ENCODE peak calls at places on chromosomes 4 and X, in seven cellular contexts. V, L, R, N, C, Q and T are unnamed samples.
A peak's percentile ranks its signal among the peaks of the same experiment; 100 is the strongest.

GRCh38 chr4:141899103-141899502 is 262.7 kb downstream of the IL15 start:
- DNase-seq in R (no peak), V (no peak), Q (no peak), N (no peak), L (no peak), C (no peak), T (no peak)

GRCh38 chr4:27234306-27234899 is 373.8 kb downstream of the STIM2 start:
- DNase-seq in L (no peak), Q (no peak), N (no peak), V (no peak), C (no peak), R (no peak), T (no peak)

GRCh38 chrX:13288671-13289070 is 31.2 kb downstream of the ATXN3L start:
- DNase-seq in L (no peak), Q (no peak), V (no peak), N (no peak), R (no peak), C (no peak), T (no peak)

GRCh38 chr4:8473198-8473919 is 32.8 kb downstream of the TRMT44 start:
- DNase-seq in R (no peak), L (no peak), C (no peak), V (no peak), Q (no peak), N (no peak), T (no peak)

GRCh38 chrX:135256923-135257322 is 5.1 kb downstream of the ETDA start:
- DNase-seq in Q (no peak), N (no peak), C (no peak), L (no peak), R (no peak), V (no peak), T (no peak)

GRCh38 chrX:151680805-151681204 is 14.5 kb upstream of the PRRG3 start:
- DNase-seq in V (no peak), L (peak; percentile 15), Q (peak; percentile 13), R (peak; percentile 3), C (peak; percentile 65), N (no peak), T (no peak)

GRCh38 chr4:151541438-151542071 is 132.6 kb downstream of the FHIP1A start:
- DNase-seq in Q (no peak), L (peak; percentile 77), V (no peak), C (no peak), R (peak; percentile 78), N (no peak), T (no peak)

GRCh38 chr4:120209706-120210105 is 143.1 kb upstream of the MAD2L1 start:
- DNase-seq in R (no peak), C (no peak), V (no peak), L (no peak), N (no peak), Q (no peak), T (no peak)

GRCh38 chr4:128521156-128521555 is 233.5 kb upstream of the PGRMC2 start:
- DNase-seq in V (no peak), Q (no peak), C (no peak), N (no peak), L (no peak), R (peak; percentile 29), T (no peak)

GRCh38 chr4:7398788-7399432 is 35.8 kb downstream of the PSAPL1 start:
- DNase-seq in N (no peak), Q (no peak), L (no peak), R (no peak), C (no peak), V (no peak), T (no peak)

GRCh38 chr4:1406946-1407656 is 859 bp upstream of the NKX1-1 start:
- DNase-seq in N (no peak), R (no peak), L (no peak), C (no peak), V (peak; percentile 21), Q (no peak), T (no peak)

GRCh38 chr4:89136525-89136924 is 25.2 kb downstream of the TIGD2 start:
- DNase-seq in Q (no peak), V (no peak), L (no peak), R (no peak), C (no peak), N (no peak), T (no peak)

GRCh38 chrX:74924449-74925209 is 623 bp downstream of the NEXMIF start:
- DNase-seq in Q (no peak), V (peak; percentile 63), N (no peak), C (peak; percentile 53), L (peak; percentile 0), R (peak; percentile 6), T (no peak)

GRCh38 chrX:51568586-51568985 is 50.1 kb downstream of the CENPVL3 start:
- DNase-seq in R (peak; percentile 45), V (no peak), N (no peak), L (peak; percentile 52), Q (no peak), C (no peak), T (no peak)

GRCh38 chr4:155478336-155478825 is 101.6 kb upstream of the MAP9 start:
- DNase-seq in Q (no peak), N (no peak), L (no peak), V (no peak), R (no peak), C (no peak), T (no peak)

GRCh38 chr4:94534401-94535312 is 82.9 kb downstream of the PDLIM5 start:
- DNase-seq in V (no peak), L (no peak), Q (no peak), R (no peak), N (no peak), C (no peak), T (no peak)

GRCh38 chr4:33837043-33837442 is 2407.3 kb downstream of the ARAP2 start:
- DNase-seq in V (no peak), C (no peak), Q (no peak), R (peak; percentile 83), N (no peak), L (peak; percentile 2), T (no peak)

GRCh38 chr4:113708250-113708649 is 53.3 kb downstream of the CAMK2D start:
- DNase-seq in N (no peak), Q (peak; percentile 28), L (no peak), C (no peak), R (no peak), V (no peak), T (no peak)

GRCh38 chr4:13601848-13602247 is 25.7 kb downstream of the BOD1L1 start:
- DNase-seq in L (no peak), N (no peak), V (no peak), C (no peak), Q (no peak), R (no peak), T (no peak)

GRCh38 chr4:146959692-146960091 is 14.0 kb upstream of the TTC29 start:
- DNase-seq in C (no peak), R (peak; percentile 44), Q (no peak), L (no peak), N (no peak), V (no peak), T (no peak)

GRCh38 chr4:80646061-80646460 is 310.5 kb downstream of the CFAP299 start:
- DNase-seq in L (no peak), R (no peak), Q (no peak), N (no peak), V (no peak), C (no peak), T (no peak)

GRCh38 chr4:84583871-84584373 is 995 bp downstream of the CDS1 start:
- DNase-seq in Q (no peak), R (no peak), L (no peak), N (no peak), V (no peak), C (no peak), T (no peak)
- TF ChIP-seq CTCF in Q (no peak), R (no peak), L (peak; percentile 12), N (no peak), V (no peak), C (peak; percentile 23), T (peak; percentile 9)

GRCh38 chr4:126396703-126397102 is 1081.9 kb downstream of the FAT4 start:
- DNase-seq in Q (no peak), N (no peak), R (no peak), V (no peak), C (no peak), L (no peak), T (no peak)
- TF ChIP-seq CTCF in Q (no peak), N (no peak), R (peak; percentile 2), V (no peak), C (no peak), L (no peak), T (no peak)

DNA sequence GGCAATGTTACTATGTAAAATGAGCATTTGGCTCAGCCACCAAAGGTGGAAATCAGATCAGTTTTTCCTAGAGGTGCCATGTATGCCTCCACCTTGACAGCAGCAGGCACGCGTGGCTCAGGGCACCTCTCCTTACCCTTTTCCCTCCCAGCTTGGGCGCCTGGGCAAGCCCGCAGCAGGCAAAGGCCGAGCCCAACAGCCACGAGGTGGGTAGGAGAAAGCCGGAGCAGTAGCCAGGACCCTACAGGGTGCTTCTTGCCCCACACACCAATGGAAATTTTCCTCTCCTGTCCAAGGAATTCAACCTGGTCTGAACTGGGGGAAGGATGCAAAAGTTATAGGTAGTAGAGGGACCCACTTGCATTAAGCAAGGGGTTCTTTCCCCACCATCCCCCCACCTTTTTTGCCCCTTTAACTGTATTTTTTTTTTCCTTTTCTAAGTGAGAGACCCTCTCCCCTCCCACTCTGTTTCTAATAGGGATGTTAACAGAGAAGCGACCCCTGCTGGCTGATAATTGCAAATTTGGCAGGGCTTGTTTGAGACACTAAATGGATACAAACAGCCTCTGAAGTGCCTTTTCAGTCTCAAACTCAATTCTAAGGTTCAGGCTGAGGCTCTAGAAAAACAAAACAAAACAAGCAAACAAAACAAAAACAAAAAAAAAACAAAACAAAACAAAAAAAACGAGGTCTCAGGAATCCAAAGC is 895.1 kb downstream of the PCDH18 start:
- DNase-seq in N (no peak), L (no peak), C (no peak), R (peak; percentile 8), Q (no peak), V (no peak), T (no peak)
- TF ChIP-seq CTCF in N (no peak), L (peak; percentile 33), C (no peak), R (peak; percentile 50), Q (no peak), V (no peak), T (no peak)

DNA sequence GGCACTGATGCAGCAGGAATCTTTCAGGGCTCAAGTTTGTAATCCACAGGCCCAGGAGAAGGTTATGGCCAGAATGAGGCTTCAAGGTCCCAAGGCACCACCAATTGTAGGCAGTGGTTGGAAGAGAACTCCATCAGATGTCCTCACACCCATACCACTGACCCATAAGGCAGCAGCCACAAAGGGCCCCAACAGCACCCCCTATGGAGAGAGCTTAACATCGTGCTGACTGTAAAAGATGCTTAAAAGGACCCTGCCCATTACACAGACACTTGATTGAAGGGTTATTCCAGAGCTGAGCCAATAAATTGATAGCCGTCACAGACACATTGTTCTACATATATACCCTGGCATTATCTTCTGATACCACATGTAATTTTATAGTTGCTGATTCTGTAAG is 113.7 kb downstream of the SOWAHB start:
- DNase-seq in V (no peak), L (no peak), N (no peak), R (no peak), Q (no peak), C (no peak), T (no peak)
- TF ChIP-seq CTCF in V (no peak), L (no peak), N (no peak), R (peak; percentile 34), Q (no peak), C (no peak), T (no peak)